ENCODE peak calls at places on chromosome 6, in four cellular contexts. O is PC-3, R is heart right ventricle, Q is foreskin fibroblast. E is an unnamed sample.

GRCh38 chr6:104559435-104560202 is 300.1 kb downstream of the HACE1 start:
- DNase-seq in O (no peak), Q (no peak), R (no peak), E (no peak)

GRCh38 chr6:15518057-15518456 is 144.8 kb downstream of the DTNBP1 start:
- DNase-seq in R (no peak), O (no peak), Q (no peak), E (no peak)

GRCh38 chr6:162245831-162246230 is 481.7 kb downstream of the PRKN start:
- DNase-seq in Q (no peak), R (no peak), O (no peak), E (no peak)

GRCh38 chr6:71043902-71044301 is 87.0 kb upstream of the B3GAT2 start:
- DNase-seq in Q (peak), O (no peak), R (no peak), E (no peak)

GRCh38 chr6:47134476-47135189 is 92.5 kb upstream of the ADGRF1 start:
- DNase-seq in R (no peak), Q (peak), O (peak), E (no peak)

GRCh38 chr6:129206761-129207330 is 323.9 kb downstream of the LAMA2 start:
- DNase-seq in R (no peak), Q (no peak), O (no peak), E (no peak)

GRCh38 chr6:3389390-3390167 is 67.3 kb downstream of the SLC22A23 start:
- DNase-seq in O (no peak), R (no peak), Q (peak), E (no peak)

GRCh38 chr6:127539292-127539691 is 20.2 kb upstream of the MTCL3 start:
- DNase-seq in Q (peak), O (peak), R (no peak), E (no peak)

GRCh38 chr6:2706482-2706881 is 44.2 kb downstream of the MYLK4 start:
- DNase-seq in R (no peak), Q (no peak), O (no peak), E (no peak)

GRCh38 chr6:149864578-149865535 is 698 bp upstream of the LRP11 start:
- DNase-seq in Q (peak), O (peak), R (peak), E (peak)

GRCh38 chr6:157541618-157542404 is 160.8 kb downstream of the ZDHHC14 start:
- DNase-seq in O (no peak), R (no peak), Q (no peak), E (no peak)

GRCh38 chr6:3517350-3517749 is 60.5 kb upstream of the SLC22A23 start:
- DNase-seq in O (peak), Q (peak), R (no peak), E (no peak)

GRCh38 chr6:82589509-82590206 is 226.0 kb downstream of the TPBG start:
- DNase-seq in Q (peak), O (peak), R (no peak), E (peak)

GRCh38 chr6:14280766-14281293 is 163.3 kb downstream of the CD83 start:
- DNase-seq in O (no peak), Q (no peak), R (no peak), E (no peak)

GRCh38 chr6:131061771-131062160 is 1.3 kb downstream of the EPB41L2 start:
- DNase-seq in Q (peak), O (no peak), R (no peak), E (peak)

GRCh38 chr6:11016452-11016851 is 27.7 kb downstream of the ELOVL2 start:
- DNase-seq in R (no peak), O (no peak), Q (no peak), E (no peak)

GRCh38 chr6:118326712-118327111 is 221.4 kb upstream of the PLN start:
- DNase-seq in O (no peak), R (no peak), Q (no peak), E (no peak)

GRCh38 chr6:6783736-6784135 is 195.2 kb downstream of the LY86 start:
- DNase-seq in R (no peak), Q (no peak), O (no peak), E (no peak)

GRCh38 chr6:132931937-132932336 is 117.6 kb downstream of the RPS12 start:
- DNase-seq in R (no peak), Q (peak), O (peak), E (no peak)

GRCh38 chr6:116410945-116411623 is 40.3 kb downstream of the DSE start:
- DNase-seq in O (peak), Q (peak), R (peak), E (no peak)

GRCh38 chr6:157946865-157947532 is 34.7 kb upstream of the SYNJ2 start:
- DNase-seq in R (no peak), Q (peak), O (peak), E (peak)

GRCh38 chr6:39254999-39255535 is 25.8 kb upstream of the KCNK5 start:
- DNase-seq in O (no peak), R (no peak), Q (no peak), E (peak)

GRCh38 chr6:166075925-166076324 is 91.7 kb downstream of the TBXT start:
- DNase-seq in R (no peak), O (no peak), Q (no peak), E (no peak)

GRCh38 chr6:145813285-145814034 is 1.1 kb downstream of the FBXO30 start:
- DNase-seq in O (peak), R (no peak), Q (peak), E (no peak)

GRCh38 chr6:116314218-116314617 is 34.5 kb upstream of the TSPYL1 start:
- DNase-seq in O (no peak), Q (no peak), R (no peak), E (no peak)

GRCh38 chr6:113936093-113936934 is 34.6 kb downstream of the HDAC2 start:
- DNase-seq in O (peak), Q (peak), R (peak), E (no peak)

GRCh38 chr6:169081264-169081663 is 172.4 kb downstream of the THBS2 start:
- DNase-seq in O (no peak), R (no peak), Q (no peak), E (no peak)
- TF ChIP-seq CTCF in O (no peak), R (no peak), Q (no peak), E (no peak)

GRCh38 chr6:5325173-5325572 is 63.9 kb downstream of the FARS2 start:
- DNase-seq in R (no peak), Q (no peak), O (peak), E (no peak)
- TF ChIP-seq CTCF in R (no peak), Q (no peak), O (peak), E (no peak)

DNA sequence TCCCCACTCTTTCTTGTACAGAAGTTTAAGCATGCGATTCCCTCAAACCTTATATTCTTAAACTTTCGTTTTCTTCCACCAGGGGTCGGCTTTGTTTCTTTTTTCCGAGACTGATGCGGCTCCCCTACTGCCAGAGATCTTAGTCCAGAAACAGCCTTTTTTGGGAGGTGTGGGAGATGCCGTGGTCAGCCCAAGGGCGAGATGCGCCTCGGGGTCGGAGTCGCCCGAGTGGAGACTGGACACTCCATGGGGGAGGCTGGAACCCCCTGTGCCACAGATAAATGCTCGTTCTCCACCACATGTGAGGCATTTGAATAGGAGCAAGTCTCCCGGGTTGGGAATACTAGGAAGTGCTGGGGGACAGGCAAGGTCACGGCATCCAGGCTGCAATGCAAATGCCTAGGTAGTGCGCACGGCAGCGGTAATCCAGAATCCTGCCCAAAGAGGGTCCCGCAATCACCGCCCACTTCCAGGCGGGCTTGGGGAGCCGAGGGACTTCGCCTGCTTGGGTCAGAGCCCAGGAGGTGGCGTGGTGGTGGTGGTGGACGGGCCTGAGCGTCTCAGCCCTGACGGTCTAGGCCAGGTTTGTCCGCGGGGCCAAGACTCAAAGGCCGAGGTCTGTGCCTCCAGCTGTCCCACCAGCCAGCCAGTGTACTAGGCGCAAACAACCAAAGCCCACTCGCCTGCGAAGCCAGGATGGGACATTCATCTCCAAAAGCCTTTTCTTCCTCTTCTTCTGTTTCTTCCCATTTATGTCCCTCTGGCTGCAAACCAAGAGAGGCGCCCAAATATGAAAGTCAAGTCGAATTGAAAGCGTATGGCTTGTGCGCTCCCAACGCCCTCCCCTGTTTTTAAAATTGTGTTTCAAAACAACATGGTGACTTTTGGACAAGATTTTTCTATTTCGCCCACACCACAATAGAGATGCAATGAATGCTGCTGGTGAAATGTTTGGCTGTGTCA is 39.3 kb upstream of the OSTM1 start:
- DNase-seq in Q (peak), O (peak), R (peak), E (peak)
- TF ChIP-seq CTCF in Q (peak), O (peak), R (peak), E (peak)

GRCh38 chr6:26319405-26320128 is 45.4 kb upstream of the BTN3A2 start:
- DNase-seq in O (no peak), R (no peak), Q (peak), E (no peak)
- TF ChIP-seq CTCF in O (no peak), R (no peak), Q (no peak), E (no peak)

GRCh38 chr6:37535701-37536461 is 36.2 kb upstream of the CCDC167 start:
- DNase-seq in R (no peak), O (peak), Q (no peak), E (no peak)
- TF ChIP-seq CTCF in R (no peak), O (peak), Q (no peak), E (no peak)

GRCh38 chr6:140915001-140915950 is 1217.4 kb upstream of the GJE1 start:
- DNase-seq in O (no peak), R (no peak), Q (peak), E (no peak)
- TF ChIP-seq CTCF in O (no peak), R (no peak), Q (no peak), E (no peak)

DNA sequence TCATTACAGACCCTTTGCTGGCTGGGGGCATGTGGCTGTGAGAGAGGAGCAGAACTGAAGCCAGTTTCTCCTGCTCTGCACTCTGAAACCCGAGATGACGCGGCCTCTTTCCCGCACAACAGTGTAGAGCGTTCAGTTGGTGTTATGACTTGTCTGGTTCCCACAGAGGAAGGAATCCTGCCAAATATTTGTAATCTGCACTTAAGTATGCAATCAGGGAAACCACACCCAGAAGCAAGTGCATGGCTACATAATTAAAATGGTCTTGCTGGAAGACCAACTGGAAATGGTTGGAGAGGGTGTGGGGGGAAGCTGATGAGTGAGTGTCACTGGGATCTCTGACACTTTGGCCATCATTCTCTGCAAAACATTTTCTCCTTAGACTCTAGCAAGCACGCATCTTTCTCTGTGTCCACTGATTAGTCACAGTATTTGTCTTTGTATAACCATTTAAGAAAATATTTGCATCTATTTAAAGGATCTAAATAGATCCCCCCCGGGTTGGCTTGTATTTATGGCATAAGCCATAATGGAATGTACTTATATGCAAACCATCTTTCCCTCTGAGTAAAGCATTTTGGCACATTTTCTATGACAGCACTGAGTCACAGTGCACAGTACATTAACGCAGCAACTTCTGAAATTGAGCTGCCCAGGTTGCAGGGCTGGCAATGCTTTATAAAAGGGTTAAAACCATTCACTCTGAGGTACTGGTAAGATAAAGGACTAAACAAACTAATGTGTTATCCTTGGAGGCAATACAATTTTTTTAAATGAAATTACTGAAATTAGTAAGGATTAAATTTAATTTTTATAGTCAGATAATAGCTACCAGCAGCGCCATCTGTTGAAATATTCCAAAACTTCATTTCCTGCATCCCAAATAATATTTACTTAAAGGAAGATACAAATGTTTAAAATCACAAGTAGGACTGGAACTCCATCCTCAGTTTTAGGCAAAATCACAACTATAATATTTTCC is 76.7 kb downstream of the FOXC1 start:
- DNase-seq in O (peak), R (peak), Q (peak), E (no peak)
- TF ChIP-seq CTCF in O (peak), R (peak), Q (no peak), E (no peak)

DNA sequence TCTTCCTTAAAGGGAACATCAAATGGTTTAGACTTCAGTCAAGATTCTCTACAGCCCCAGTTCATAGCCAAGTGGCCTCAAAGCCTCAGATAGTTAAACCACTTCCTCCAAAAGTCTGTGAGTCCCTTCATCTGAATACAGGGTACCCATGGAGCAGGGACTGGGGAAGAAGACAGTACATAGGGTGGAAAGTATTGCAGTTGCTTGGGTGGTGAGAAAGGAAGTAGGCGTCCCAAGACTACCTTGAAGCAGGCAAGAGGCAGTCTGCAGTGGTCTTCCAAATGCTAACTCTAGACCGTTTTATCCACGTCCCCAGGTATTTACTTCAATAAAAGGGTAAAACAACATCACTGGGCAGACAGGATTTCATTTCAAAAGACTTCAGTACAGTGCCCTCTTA is 2.0 kb downstream of the FYN start:
- DNase-seq in O (no peak), Q (peak), R (no peak), E (peak)
- TF ChIP-seq CTCF in O (no peak), Q (no peak), R (no peak), E (no peak)